ENCODE peak calls at places on chromosomes 3 and 15, in eight cellular contexts. V, T, Z, F, N, S, A and H are unnamed samples.

GRCh38 chr3:159416854-159417253 is 571.8 kb upstream of the IL12A start:
- DNase-seq in F (no peak), N (no peak), T (no peak), V (no peak), A (no peak), S (peak; percentile 7), Z (no peak), H (peak; percentile 66)

GRCh38 chr3:4079354-4080180 is 223.6 kb upstream of the SETMAR start:
- DNase-seq in F (no peak), V (no peak), A (no peak), T (no peak), S (no peak), Z (no peak), N (no peak), H (no peak)

GRCh38 chr15:80068578-80068977 is 9.1 kb downstream of the ZFAND6 start:
- DNase-seq in T (no peak), Z (no peak), A (no peak), F (peak; percentile 13), V (peak; percentile 74), N (no peak), S (no peak), H (no peak)

GRCh38 chr15:71189723-71190122 is 74.5 kb downstream of the THSD4 start:
- DNase-seq in T (no peak), F (no peak), A (no peak), N (no peak), Z (no peak), V (no peak), S (no peak), H (peak; percentile 15)

GRCh38 chr15:57503051-57503702 is 88.5 kb upstream of the MYZAP start:
- DNase-seq in V (peak; percentile 6), Z (no peak), F (peak; percentile 17), S (no peak), T (no peak), A (peak; percentile 37), N (peak; percentile 8), H (no peak)

GRCh38 chr3:10641760-10642159 is 136.4 kb upstream of the ATP2B2 start:
- DNase-seq in A (no peak), S (no peak), N (no peak), T (no peak), Z (no peak), V (no peak), F (no peak), H (no peak)

GRCh38 chr15:82871577-82872484 is 62.4 kb downstream of the WHAMM start:
- DNase-seq in N (no peak), V (no peak), F (no peak), A (peak; percentile 15), S (no peak), T (no peak), Z (no peak), H (no peak)

GRCh38 chr3:63351159-63352007 is 73.3 kb downstream of the SYNPR start:
- DNase-seq in A (peak; percentile 18), V (peak; percentile 60), N (peak; percentile 56), S (peak; percentile 24), T (no peak), Z (peak; percentile 33), F (peak; percentile 16), H (peak; percentile 65)

GRCh38 chr3:13343601-13344000 is 76.5 kb downstream of the NUP210 start:
- DNase-seq in Z (no peak), V (no peak), F (no peak), T (no peak), N (no peak), A (no peak), S (no peak), H (no peak)

GRCh38 chr15:39455502-39455991 is 125.3 kb upstream of the THBS1 start:
- DNase-seq in Z (no peak), N (no peak), A (no peak), V (peak; percentile 50), T (no peak), F (no peak), S (peak; percentile 55), H (no peak)

GRCh38 chr15:67968564-67969440 is 85.3 kb upstream of the PIAS1 start:
- DNase-seq in V (no peak), N (no peak), S (no peak), T (no peak), Z (no peak), A (no peak), F (peak; percentile 88), H (no peak)

GRCh38 chr15:76278651-76279050 is 32.6 kb downstream of the ETFA start:
- DNase-seq in F (no peak), N (no peak), T (no peak), V (no peak), A (no peak), Z (no peak), S (no peak), H (no peak)
- TF ChIP-seq CTCF in F (no peak), N (no peak), T (no peak), V (no peak), A (no peak), Z (no peak), S (no peak), H (no peak)

GRCh38 chr15:54088837-54089236 is 110.6 kb downstream of the UNC13C start:
- DNase-seq in T (no peak), Z (no peak), A (no peak), V (no peak), N (no peak), F (no peak), S (no peak), H (no peak)

GRCh38 chr15:54083501-54083900 is 105.3 kb downstream of the UNC13C start:
- DNase-seq in N (no peak), S (no peak), F (no peak), A (no peak), V (peak; percentile 12), Z (no peak), T (no peak), H (no peak)

DNA sequence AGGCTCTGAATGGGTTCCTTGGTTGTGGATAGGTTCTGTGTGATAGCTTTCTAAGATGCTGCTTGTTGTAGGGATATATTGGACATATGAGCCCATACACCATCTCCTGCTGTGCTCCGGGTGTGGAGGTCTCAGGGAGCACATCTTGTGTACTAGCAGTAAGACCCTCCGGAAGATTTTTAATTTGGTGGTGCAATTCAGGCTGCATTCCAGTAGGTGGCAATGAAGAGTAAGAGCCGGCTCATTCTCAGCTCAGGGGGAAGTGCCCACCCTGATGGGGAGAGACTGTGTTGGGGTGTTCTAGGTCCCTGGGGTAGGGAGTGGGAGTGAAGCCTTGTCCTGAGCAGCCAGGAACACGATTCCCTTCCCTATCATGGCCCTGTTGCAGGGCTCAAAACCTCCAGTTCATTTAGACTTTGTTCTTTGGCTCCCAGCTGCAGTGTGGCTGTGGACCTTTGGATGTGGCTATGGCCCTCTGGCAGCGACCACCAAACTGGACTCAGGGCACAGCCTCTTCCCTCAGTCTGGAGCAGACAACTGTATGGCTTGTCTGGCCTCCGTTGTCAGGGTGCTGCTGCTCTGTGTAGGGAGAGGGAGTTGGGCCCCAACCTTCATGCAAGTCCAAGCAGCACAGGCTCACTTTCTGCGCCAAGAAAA is 104.7 kb downstream of the UNC13C start:
- DNase-seq in Z (peak; percentile 17), N (peak; percentile 32), F (peak; percentile 19), V (peak; percentile 40), S (no peak), T (no peak), A (peak; percentile 8), H (no peak)
- TF ChIP-seq CTCF in Z (peak; percentile 29), N (peak; percentile 84), F (peak; percentile 83), V (peak; percentile 83), S (peak; percentile 75), T (no peak), A (peak; percentile 53), H (peak; percentile 77)

GRCh38 chr3:7070461-7070860 is 209.5 kb downstream of the GRM7 start:
- DNase-seq in T (no peak), A (no peak), F (no peak), Z (no peak), V (no peak), S (no peak), N (no peak), H (no peak)

GRCh38 chr3:7075120-7075519 is 214.2 kb downstream of the GRM7 start:
- DNase-seq in Z (no peak), N (no peak), V (peak; percentile 9), F (no peak), T (no peak), S (no peak), A (no peak), H (no peak)

GRCh38 chr3:7075901-7076300 is 215.0 kb downstream of the GRM7 start:
- DNase-seq in T (no peak), V (peak; percentile 9), Z (no peak), S (no peak), A (no peak), N (no peak), F (no peak), H (no peak)

GRCh38 chr3:7074217-7074616 is 213.3 kb downstream of the GRM7 start:
- DNase-seq in A (no peak), Z (no peak), V (peak; percentile 12), T (no peak), F (no peak), S (no peak), N (no peak), H (no peak)
- TF ChIP-seq CTCF in A (no peak), Z (no peak), V (peak; percentile 13), T (no peak), F (no peak), S (no peak), N (no peak), H (no peak)

GRCh38 chr15:65948352-65948751 is 79.1 kb downstream of the RAB11A start:
- DNase-seq in T (no peak), V (no peak), S (no peak), A (no peak), N (no peak), F (no peak), Z (no peak), H (no peak)

GRCh38 chr15:65942436-65942835 is 73.1 kb downstream of the RAB11A start:
- DNase-seq in T (no peak), S (no peak), A (no peak), V (no peak), F (no peak), N (no peak), Z (no peak), H (no peak)

GRCh38 chr15:65949482-65949881 is 80.2 kb downstream of the RAB11A start:
- DNase-seq in Z (no peak), T (no peak), S (no peak), V (no peak), N (no peak), A (no peak), F (no peak), H (no peak)

GRCh38 chr15:65944404-65944803 is 75.1 kb downstream of the RAB11A start:
- DNase-seq in T (no peak), V (no peak), S (no peak), Z (no peak), A (no peak), N (no peak), F (no peak), H (no peak)

GRCh38 chr15:65945616-65946015 is 76.3 kb downstream of the RAB11A start:
- DNase-seq in V (no peak), Z (no peak), T (no peak), A (no peak), F (peak; percentile 24), N (peak; percentile 24), S (no peak), H (no peak)
- TF ChIP-seq CTCF in V (no peak), Z (no peak), T (no peak), A (no peak), F (peak; percentile 23), N (peak; percentile 57), S (no peak), H (no peak)